ENCODE peak calls at places on chromosome 1, in eight cellular contexts. H is small intestine; C is NT2/D1; V is esophagus squamous epithelium; D is cardiac muscle cell; Y is NCI-H69; P is WTC11; R is stimulated activated CD8-positive, alpha-beta memory T cell treated with anti-CD3 and anti-CD28 coated beads, Interleukin-7, amount 100 ng/mL, for 1 hour. S is an unnamed sample.

GRCh38 chr1:52140633-52141512 is 1.0 kb upstream of the ZFYVE9 start:
- DNase-seq in H (peak), R (no peak), C (no peak), P (no peak), Y (peak), V (no peak), D (no peak), S (no peak)

GRCh38 chr1:23645338-23645737 is 46.3 kb upstream of the RPL11 start:
- DNase-seq in D (no peak), C (no peak), V (no peak), H (no peak), R (no peak), Y (no peak), P (no peak), S (no peak)

GRCh38 chr1:55061706-55062321 is 22.5 kb downstream of the PCSK9 start:
- DNase-seq in R (no peak), Y (no peak), C (no peak), P (no peak), D (no peak), V (no peak), H (no peak), S (no peak)

GRCh38 chr1:91523462-91523861 is 22.8 kb downstream of the CDC7 start:
- DNase-seq in P (no peak), D (peak), H (no peak), C (no peak), R (no peak), Y (no peak), V (no peak), S (no peak)

GRCh38 chr1:99265124-99265523 is 832 bp downstream of the PLPPR4 start:
- DNase-seq in D (no peak), V (no peak), C (no peak), H (no peak), P (no peak), Y (no peak), R (no peak), S (no peak)

GRCh38 chr1:145892486-145893087 is 6.9 kb upstream of the ANKRD35 start:
- DNase-seq in R (no peak), D (peak), C (no peak), P (no peak), H (no peak), V (no peak), Y (peak), S (no peak)

GRCh38 chr1:17196496-17197180 is 8.3 kb upstream of the PADI1 start:
- DNase-seq in Y (no peak), R (no peak), H (no peak), C (no peak), V (no peak), D (no peak), P (no peak), S (no peak)

GRCh38 chr1:184967045-184967444 is 7.3 kb downstream of the NIBAN1 start:
- DNase-seq in C (no peak), R (no peak), D (no peak), P (no peak), V (no peak), H (no peak), Y (no peak), S (no peak)

GRCh38 chr1:24932284-24932683 is 2.2 kb upstream of the RUNX3 start:
- DNase-seq in P (peak), V (no peak), D (peak), R (no peak), H (peak), Y (peak), C (no peak), S (peak)

GRCh38 chr1:79859212-79859948 is 852.9 kb upstream of the ADGRL4 start:
- DNase-seq in D (no peak), R (no peak), C (no peak), Y (no peak), P (no peak), H (peak), V (no peak), S (no peak)

GRCh38 chr1:156963621-156964020 is 43.2 kb downstream of the LRRC71 start:
- DNase-seq in R (no peak), P (no peak), Y (peak), D (no peak), C (no peak), V (no peak), H (peak), S (no peak)

GRCh38 chr1:119489201-119489600 is 17.8 kb upstream of the HSD3B1 start:
- DNase-seq in H (no peak), C (no peak), R (no peak), V (no peak), Y (no peak), D (no peak), P (no peak), S (no peak)

GRCh38 chr1:208048904-208049303 is 138.0 kb upstream of the CD34 start:
- DNase-seq in R (no peak), C (no peak), D (no peak), Y (no peak), H (no peak), P (no peak), V (no peak), S (no peak)

GRCh38 chr1:1976031-1976430 is 27.6 kb downstream of the CFAP74 start:
- DNase-seq in Y (no peak), R (no peak), D (no peak), H (no peak), P (no peak), V (no peak), C (no peak), S (no peak)

GRCh38 chr1:19079983-19080472 is 123.6 kb upstream of the IFFO2 start:
- DNase-seq in H (peak), P (no peak), C (no peak), D (no peak), V (no peak), R (no peak), Y (no peak), S (no peak)

GRCh38 chr1:117059334-117059677 is 820 bp upstream of the TTF2 start:
- DNase-seq in H (peak), P (peak), C (no peak), V (no peak), R (peak), D (no peak), Y (peak), S (no peak)

S was measured in midbrain.